ENCODE peak calls at places on chromosomes 4 and X, in ten cellular contexts. One of them, this sample, is unnamed.

GRCh38 chr4:100977746-100978397 is 369.5 kb downstream of the PPP3CA start:
- DNase-seq in cardiac muscle cell: peak
- DNase-seq in GM04504: no peak
- DNase-seq in H54: no peak
- DNase-seq in Right ventricle myocardium superior: no peak
- DNase-seq in stimulated activated CD4-positive, alpha-beta T cell treated with anti-CD3 and anti-CD28 coated beads, TNF-alpha, amount 100 ng/mL, for 48 hours: no peak
- DNase-seq in activated CD4-positive, alpha-beta T cell treated with anti-CD3 and anti-CD28 coated beads, Interleukin-2, amount 10 ng/mL, durations not matched to agents 7 days and 5 days: no peak
- DNase-seq in NCI-H2029: no peak
- DNase-seq in stimulated activated CD8-positive, alpha-beta memory T cell treated with anti-CD3 and anti-CD28 coated beads, Interleukin-7, amount 100 ng/mL, for 24 hours: no peak
- DNase-seq in GM12864: no peak
- DNase-seq in this sample: peak

GRCh38 chr4:48483006-48483776 is at the start of gene SLC10A4:
- DNase-seq in NCI-H2029: peak
- DNase-seq in activated CD4-positive, alpha-beta T cell treated with anti-CD3 and anti-CD28 coated beads, Interleukin-2, amount 10 ng/mL, durations not matched to agents 7 days and 5 days: no peak
- DNase-seq in stimulated activated CD8-positive, alpha-beta memory T cell treated with anti-CD3 and anti-CD28 coated beads, Interleukin-7, amount 100 ng/mL, for 24 hours: no peak
- DNase-seq in stimulated activated CD4-positive, alpha-beta T cell treated with anti-CD3 and anti-CD28 coated beads, TNF-alpha, amount 100 ng/mL, for 48 hours: no peak
- DNase-seq in GM12864: no peak
- DNase-seq in Right ventricle myocardium superior: no peak
- DNase-seq in GM04504: no peak
- DNase-seq in H54: no peak
- DNase-seq in cardiac muscle cell: no peak
- DNase-seq in this sample: no peak

GRCh38 chr4:28451346-28451745 is 1590.7 kb downstream of the STIM2 start:
- DNase-seq in stimulated activated CD8-positive, alpha-beta memory T cell treated with anti-CD3 and anti-CD28 coated beads, Interleukin-7, amount 100 ng/mL, for 24 hours: no peak
- DNase-seq in activated CD4-positive, alpha-beta T cell treated with anti-CD3 and anti-CD28 coated beads, Interleukin-2, amount 10 ng/mL, durations not matched to agents 7 days and 5 days: no peak
- DNase-seq in GM12864: no peak
- DNase-seq in H54: no peak
- DNase-seq in NCI-H2029: no peak
- DNase-seq in Right ventricle myocardium superior: no peak
- DNase-seq in cardiac muscle cell: no peak
- DNase-seq in GM04504: no peak
- DNase-seq in stimulated activated CD4-positive, alpha-beta T cell treated with anti-CD3 and anti-CD28 coated beads, TNF-alpha, amount 100 ng/mL, for 48 hours: no peak
- DNase-seq in this sample: no peak

GRCh38 chr4:176792348-176793059 is at the start of gene VEGFC:
- DNase-seq in H54: no peak
- DNase-seq in stimulated activated CD8-positive, alpha-beta memory T cell treated with anti-CD3 and anti-CD28 coated beads, Interleukin-7, amount 100 ng/mL, for 24 hours: no peak
- DNase-seq in stimulated activated CD4-positive, alpha-beta T cell treated with anti-CD3 and anti-CD28 coated beads, TNF-alpha, amount 100 ng/mL, for 48 hours: no peak
- DNase-seq in cardiac muscle cell: peak
- DNase-seq in activated CD4-positive, alpha-beta T cell treated with anti-CD3 and anti-CD28 coated beads, Interleukin-2, amount 10 ng/mL, durations not matched to agents 7 days and 5 days: peak
- DNase-seq in GM12864: no peak
- DNase-seq in Right ventricle myocardium superior: peak
- DNase-seq in NCI-H2029: no peak
- DNase-seq in GM04504: peak
- DNase-seq in this sample: peak

GRCh38 chr4:52051213-52051614 is at the start of gene SPATA18:
- DNase-seq in cardiac muscle cell: peak
- DNase-seq in H54: no peak
- DNase-seq in Right ventricle myocardium superior: peak
- DNase-seq in GM04504: no peak
- DNase-seq in stimulated activated CD8-positive, alpha-beta memory T cell treated with anti-CD3 and anti-CD28 coated beads, Interleukin-7, amount 100 ng/mL, for 24 hours: no peak
- DNase-seq in GM12864: no peak
- DNase-seq in NCI-H2029: no peak
- DNase-seq in activated CD4-positive, alpha-beta T cell treated with anti-CD3 and anti-CD28 coated beads, Interleukin-2, amount 10 ng/mL, durations not matched to agents 7 days and 5 days: no peak
- DNase-seq in stimulated activated CD4-positive, alpha-beta T cell treated with anti-CD3 and anti-CD28 coated beads, TNF-alpha, amount 100 ng/mL, for 48 hours: no peak
- DNase-seq in this sample: peak

GRCh38 chr4:150931005-150931404 is 84.1 kb downstream of the LRBA start:
- DNase-seq in cardiac muscle cell: no peak
- DNase-seq in H54: no peak
- DNase-seq in stimulated activated CD4-positive, alpha-beta T cell treated with anti-CD3 and anti-CD28 coated beads, TNF-alpha, amount 100 ng/mL, for 48 hours: no peak
- DNase-seq in GM12864: no peak
- DNase-seq in stimulated activated CD8-positive, alpha-beta memory T cell treated with anti-CD3 and anti-CD28 coated beads, Interleukin-7, amount 100 ng/mL, for 24 hours: no peak
- DNase-seq in activated CD4-positive, alpha-beta T cell treated with anti-CD3 and anti-CD28 coated beads, Interleukin-2, amount 10 ng/mL, durations not matched to agents 7 days and 5 days: no peak
- DNase-seq in GM04504: no peak
- DNase-seq in NCI-H2029: no peak
- DNase-seq in Right ventricle myocardium superior: no peak
- DNase-seq in this sample: no peak

GRCh38 chr4:189299706-189300105 is 641.0 kb upstream of the FRG1 start:
- DNase-seq in NCI-H2029: no peak
- DNase-seq in stimulated activated CD8-positive, alpha-beta memory T cell treated with anti-CD3 and anti-CD28 coated beads, Interleukin-7, amount 100 ng/mL, for 24 hours: no peak
- DNase-seq in stimulated activated CD4-positive, alpha-beta T cell treated with anti-CD3 and anti-CD28 coated beads, TNF-alpha, amount 100 ng/mL, for 48 hours: no peak
- DNase-seq in activated CD4-positive, alpha-beta T cell treated with anti-CD3 and anti-CD28 coated beads, Interleukin-2, amount 10 ng/mL, durations not matched to agents 7 days and 5 days: no peak
- DNase-seq in cardiac muscle cell: no peak
- DNase-seq in Right ventricle myocardium superior: no peak
- DNase-seq in H54: no peak
- DNase-seq in GM04504: no peak
- DNase-seq in GM12864: no peak
- DNase-seq in this sample: no peak

GRCh38 chr4:135144498-135144897 is 942.9 kb upstream of the PABPC4L start:
- DNase-seq in cardiac muscle cell: no peak
- DNase-seq in activated CD4-positive, alpha-beta T cell treated with anti-CD3 and anti-CD28 coated beads, Interleukin-2, amount 10 ng/mL, durations not matched to agents 7 days and 5 days: no peak
- DNase-seq in GM12864: no peak
- DNase-seq in stimulated activated CD4-positive, alpha-beta T cell treated with anti-CD3 and anti-CD28 coated beads, TNF-alpha, amount 100 ng/mL, for 48 hours: no peak
- DNase-seq in H54: no peak
- DNase-seq in NCI-H2029: no peak
- DNase-seq in GM04504: no peak
- DNase-seq in Right ventricle myocardium superior: no peak
- DNase-seq in stimulated activated CD8-positive, alpha-beta memory T cell treated with anti-CD3 and anti-CD28 coated beads, Interleukin-7, amount 100 ng/mL, for 24 hours: no peak
- DNase-seq in this sample: no peak

GRCh38 chrX:13652256-13653021 is 502 bp upstream of the TCEANC start:
- DNase-seq in stimulated activated CD8-positive, alpha-beta memory T cell treated with anti-CD3 and anti-CD28 coated beads, Interleukin-7, amount 100 ng/mL, for 24 hours: no peak
- DNase-seq in activated CD4-positive, alpha-beta T cell treated with anti-CD3 and anti-CD28 coated beads, Interleukin-2, amount 10 ng/mL, durations not matched to agents 7 days and 5 days: no peak
- DNase-seq in cardiac muscle cell: peak
- DNase-seq in GM12864: no peak
- DNase-seq in H54: no peak
- DNase-seq in Right ventricle myocardium superior: no peak
- DNase-seq in NCI-H2029: no peak
- DNase-seq in GM04504: peak
- DNase-seq in stimulated activated CD4-positive, alpha-beta T cell treated with anti-CD3 and anti-CD28 coated beads, TNF-alpha, amount 100 ng/mL, for 48 hours: no peak
- DNase-seq in this sample: peak

GRCh38 chrX:30957753-30958152 is 68.7 kb upstream of the TAB3 start:
- DNase-seq in GM12864: no peak
- DNase-seq in H54: peak
- DNase-seq in stimulated activated CD4-positive, alpha-beta T cell treated with anti-CD3 and anti-CD28 coated beads, TNF-alpha, amount 100 ng/mL, for 48 hours: no peak
- DNase-seq in Right ventricle myocardium superior: no peak
- DNase-seq in activated CD4-positive, alpha-beta T cell treated with anti-CD3 and anti-CD28 coated beads, Interleukin-2, amount 10 ng/mL, durations not matched to agents 7 days and 5 days: no peak
- DNase-seq in NCI-H2029: no peak
- DNase-seq in GM04504: peak
- DNase-seq in cardiac muscle cell: peak
- DNase-seq in stimulated activated CD8-positive, alpha-beta memory T cell treated with anti-CD3 and anti-CD28 coated beads, Interleukin-7, amount 100 ng/mL, for 24 hours: no peak
- DNase-seq in this sample: no peak

GRCh38 chrX:143661286-143661685 is 25.4 kb upstream of the SLITRK4 start:
- DNase-seq in Right ventricle myocardium superior: no peak
- DNase-seq in NCI-H2029: no peak
- DNase-seq in activated CD4-positive, alpha-beta T cell treated with anti-CD3 and anti-CD28 coated beads, Interleukin-2, amount 10 ng/mL, durations not matched to agents 7 days and 5 days: no peak
- DNase-seq in stimulated activated CD4-positive, alpha-beta T cell treated with anti-CD3 and anti-CD28 coated beads, TNF-alpha, amount 100 ng/mL, for 48 hours: no peak
- DNase-seq in cardiac muscle cell: no peak
- DNase-seq in GM12864: no peak
- DNase-seq in stimulated activated CD8-positive, alpha-beta memory T cell treated with anti-CD3 and anti-CD28 coated beads, Interleukin-7, amount 100 ng/mL, for 24 hours: no peak
- DNase-seq in GM04504: no peak
- DNase-seq in H54: no peak
- DNase-seq in this sample: no peak